ENCODE peak calls at places on chromosome 20, in nine cellular contexts. A is HCT116; G is H54; I is iPS-NIHi11; C is mammary epithelial cell; R is Daoy; P is activated T-cell treated with anti-CD3 and anti-CD28 coated beads for 1 hour; U is effector CD4-positive, alpha-beta T cell; F is NCI-H1417. Y is an unnamed sample.

GRCh38 chr20:3749087-3749688 is 16.7 kb downstream of the HSPA12B start:
- DNase-seq in G (no peak), F (no peak), R (no peak), U (no peak), P (no peak), A (no peak), I (no peak), C (no peak), Y (no peak)

GRCh38 chr20:22248052-22248667 is 336.2 kb downstream of the FOXA2 start:
- DNase-seq in C (no peak), G (peak; percentile 6), R (peak; percentile 17), P (no peak), I (peak; percentile 54), A (no peak), U (no peak), F (no peak), Y (no peak)

GRCh38 chr20:4961746-4962145 is 39.6 kb downstream of the SLC23A2 start:
- DNase-seq in F (no peak), U (no peak), I (no peak), C (peak; percentile 19), G (no peak), A (no peak), P (no peak), R (peak; percentile 41), Y (no peak)

GRCh38 chr20:32454164-32455145 is 96.3 kb downstream of the ASXL1 start:
- DNase-seq in F (no peak), I (no peak), R (no peak), P (no peak), C (no peak), A (no peak), G (no peak), U (no peak), Y (no peak)

GRCh38 chr20:2349801-2350200 is 30.9 kb upstream of the TGM6 start:
- DNase-seq in R (peak; percentile 32), P (no peak), A (no peak), G (no peak), U (no peak), I (no peak), F (no peak), C (peak; percentile 58), Y (no peak)

GRCh38 chr20:36209921-36210320 is 26.4 kb upstream of the AAR2 start:
- DNase-seq in U (no peak), C (no peak), A (no peak), R (no peak), I (no peak), P (no peak), G (no peak), F (no peak), Y (no peak)

GRCh38 chr20:50285376-50286173 is 94.9 kb downstream of the CEBPB start:
- DNase-seq in I (no peak), A (no peak), G (no peak), C (no peak), P (no peak), U (no peak), F (no peak), R (peak; percentile 60), Y (no peak)

GRCh38 chr20:56400001-56400640 is 7.7 kb downstream of the CSTF1 start:
- DNase-seq in G (no peak), C (peak; percentile 34), F (peak; percentile 29), P (peak; percentile 53), I (peak; percentile 52), R (peak; percentile 46), U (peak; percentile 65), A (peak; percentile 51), Y (peak; percentile 51)

GRCh38 chr20:58888521-58889333 is 36.2 kb downstream of the GNAS start:
- DNase-seq in R (peak; percentile 81), U (peak; percentile 76), A (no peak), P (peak; percentile 68), I (peak; percentile 86), C (peak; percentile 73), G (peak; percentile 56), F (no peak), Y (peak; percentile 90)

GRCh38 chr20:50447817-50448216 is 62.4 kb upstream of the PTPN1 start:
- DNase-seq in I (no peak), F (no peak), G (no peak), U (no peak), A (no peak), P (no peak), C (no peak), R (no peak), Y (no peak)

GRCh38 chr20:63497946-63498935 is 642 bp downstream of the EEF1A2 start:
- DNase-seq in F (no peak), U (no peak), P (no peak), I (peak; percentile 69), G (peak; percentile 88), R (peak; percentile 73), A (no peak), C (peak; percentile 29), Y (no peak)

GRCh38 chr20:13692802-13693736 is 54.3 kb upstream of the TASP1 start:
- DNase-seq in P (no peak), I (no peak), A (no peak), F (no peak), R (no peak), G (no peak), C (no peak), U (no peak), Y (no peak)

GRCh38 chr20:219290-220115 is 7.6 kb upstream of the DEFB129 start:
- DNase-seq in F (peak; percentile 45), A (peak; percentile 27), C (peak; percentile 21), P (no peak), R (peak; percentile 14), I (peak; percentile 28), U (no peak), G (peak; percentile 15), Y (no peak)

GRCh38 chr20:37323985-37324384 is 22.0 kb upstream of the SRC start:
- DNase-seq in F (no peak), U (no peak), R (no peak), P (no peak), I (no peak), A (no peak), G (no peak), C (peak; percentile 56), Y (no peak)

GRCh38 chr20:40868568-40869223 is 159.9 kb upstream of the TOP1 start:
- DNase-seq in F (no peak), P (no peak), U (no peak), A (no peak), I (no peak), R (peak; percentile 2), C (no peak), G (no peak), Y (no peak)

GRCh38 chr20:63860325-63861051 is 810 bp upstream of the ABHD16B start:
- DNase-seq in P (no peak), U (no peak), R (no peak), I (no peak), F (no peak), C (no peak), A (no peak), G (no peak), Y (no peak)

GRCh38 chr20:49612127-49612738 is 44.3 kb upstream of the PTGIS start:
- DNase-seq in U (no peak), R (no peak), F (no peak), I (no peak), G (no peak), C (no peak), A (no peak), P (no peak), Y (no peak)

GRCh38 chr20:50911030-50911429 is 20.2 kb downstream of the ADNP start:
- DNase-seq in R (no peak), F (no peak), U (no peak), A (no peak), P (no peak), C (no peak), G (no peak), I (no peak), Y (no peak)